ENCODE peak calls at places on chromosomes 6 and 20, in eight cellular contexts. One of them, this sample, is unnamed.

GRCh38 chr6:5149160-5149559 is 64.0 kb downstream of the PPP1R3G start:
- DNase-seq in foreskin fibroblast: no peak
- DNase-seq in cardiac fibroblast: no peak
- DNase-seq in stomach: no peak
- DNase-seq in AG10803: no peak
- DNase-seq in epithelial cell of esophagus: no peak
- DNase-seq in lower leg skin: no peak
- DNase-seq in uterus: no peak
- DNase-seq in this sample: no peak

GRCh38 chr20:48651271-48651670 is 176.5 kb downstream of the PREX1 start:
- DNase-seq in AG10803: no peak
- DNase-seq in foreskin fibroblast: no peak
- DNase-seq in cardiac fibroblast: no peak
- DNase-seq in uterus: no peak
- DNase-seq in epithelial cell of esophagus: no peak
- DNase-seq in stomach: no peak
- DNase-seq in lower leg skin: no peak
- DNase-seq in this sample: no peak

GRCh38 chr6:89411269-89412070 is 603 bp downstream of the RRAGD start:
- DNase-seq in foreskin fibroblast: no peak
- DNase-seq in lower leg skin: peak; percentile 91
- DNase-seq in AG10803: no peak
- DNase-seq in epithelial cell of esophagus: no peak
- DNase-seq in uterus: peak; percentile 25
- DNase-seq in cardiac fibroblast: no peak
- DNase-seq in stomach: peak; percentile 27
- DNase-seq in this sample: no peak

GRCh38 chr6:43014434-43014909 is 423 bp downstream of the KLHDC3 start:
- DNase-seq in epithelial cell of esophagus: peak; percentile 30
- DNase-seq in AG10803: peak; percentile 49
- DNase-seq in cardiac fibroblast: peak; percentile 49
- DNase-seq in uterus: no peak
- DNase-seq in stomach: no peak
- DNase-seq in foreskin fibroblast: no peak
- DNase-seq in lower leg skin: no peak
- DNase-seq in this sample: peak; percentile 46

GRCh38 chr6:41958022-41958856 is 16.6 kb upstream of the CCND3 start:
- DNase-seq in AG10803: no peak
- DNase-seq in cardiac fibroblast: no peak
- DNase-seq in lower leg skin: no peak
- DNase-seq in uterus: no peak
- DNase-seq in epithelial cell of esophagus: no peak
- DNase-seq in stomach: no peak
- DNase-seq in foreskin fibroblast: no peak
- DNase-seq in this sample: no peak

GRCh38 chr6:112235956-112236355 is 18.4 kb downstream of the LAMA4 start:
- DNase-seq in foreskin fibroblast: peak; percentile 79
- DNase-seq in AG10803: peak; percentile 66
- DNase-seq in uterus: no peak
- DNase-seq in cardiac fibroblast: peak; percentile 98
- DNase-seq in lower leg skin: no peak
- DNase-seq in epithelial cell of esophagus: peak; percentile 33
- DNase-seq in stomach: no peak
- DNase-seq in this sample: peak; percentile 93

GRCh38 chr20:49594929-49595311 is 27.0 kb upstream of the PTGIS start:
- DNase-seq in lower leg skin: no peak
- DNase-seq in uterus: no peak
- DNase-seq in foreskin fibroblast: no peak
- DNase-seq in epithelial cell of esophagus: no peak
- DNase-seq in cardiac fibroblast: no peak
- DNase-seq in stomach: no peak
- DNase-seq in AG10803: no peak
- DNase-seq in this sample: no peak

GRCh38 chr6:34680802-34681515 is 15.6 kb downstream of the ILRUN start:
- DNase-seq in AG10803: peak; percentile 39
- DNase-seq in epithelial cell of esophagus: peak; percentile 61
- DNase-seq in cardiac fibroblast: peak; percentile 48
- DNase-seq in stomach: no peak
- DNase-seq in foreskin fibroblast: no peak
- DNase-seq in uterus: no peak
- DNase-seq in lower leg skin: no peak
- DNase-seq in this sample: peak; percentile 34

GRCh38 chr6:139568956-139569538 is 194.6 kb upstream of the CITED2 start:
- DNase-seq in AG10803: peak; percentile 90
- DNase-seq in lower leg skin: no peak
- DNase-seq in cardiac fibroblast: peak; percentile 90
- DNase-seq in foreskin fibroblast: peak; percentile 76
- DNase-seq in epithelial cell of esophagus: peak; percentile 75
- DNase-seq in uterus: no peak
- DNase-seq in stomach: no peak
- DNase-seq in this sample: peak; percentile 85

GRCh38 chr6:10981409-10981808 is 62.7 kb downstream of the ELOVL2 start:
- DNase-seq in cardiac fibroblast: no peak
- DNase-seq in AG10803: no peak
- DNase-seq in uterus: no peak
- DNase-seq in epithelial cell of esophagus: no peak
- DNase-seq in lower leg skin: no peak
- DNase-seq in stomach: no peak
- DNase-seq in foreskin fibroblast: no peak
- DNase-seq in this sample: no peak

GRCh38 chr6:161244725-161245124 is 29.1 kb downstream of the AGPAT4 start:
- DNase-seq in uterus: no peak
- DNase-seq in cardiac fibroblast: no peak
- DNase-seq in epithelial cell of esophagus: no peak
- DNase-seq in foreskin fibroblast: no peak
- DNase-seq in lower leg skin: peak; percentile 21
- DNase-seq in stomach: no peak
- DNase-seq in AG10803: no peak
- DNase-seq in this sample: no peak

GRCh38 chr20:57402206-57403125 is 11.3 kb downstream of the RBM38 start:
- DNase-seq in uterus: no peak
- DNase-seq in AG10803: no peak
- DNase-seq in epithelial cell of esophagus: no peak
- DNase-seq in stomach: no peak
- DNase-seq in cardiac fibroblast: no peak
- DNase-seq in foreskin fibroblast: no peak
- DNase-seq in lower leg skin: no peak
- DNase-seq in this sample: no peak

GRCh38 chr6:52611833-52612232 is 35.0 kb upstream of the TRAM2 start:
- DNase-seq in lower leg skin: no peak
- DNase-seq in uterus: no peak
- DNase-seq in stomach: no peak
- DNase-seq in cardiac fibroblast: no peak
- DNase-seq in foreskin fibroblast: no peak
- DNase-seq in epithelial cell of esophagus: peak; percentile 23
- DNase-seq in AG10803: no peak
- DNase-seq in this sample: no peak

GRCh38 chr20:1456300-1456699 is 10.3 kb downstream of the NSFL1C start:
- DNase-seq in foreskin fibroblast: no peak
- DNase-seq in AG10803: peak; percentile 55
- DNase-seq in stomach: no peak
- DNase-seq in cardiac fibroblast: peak; percentile 39
- DNase-seq in epithelial cell of esophagus: no peak
- DNase-seq in lower leg skin: no peak
- DNase-seq in uterus: no peak
- DNase-seq in this sample: peak; percentile 67

GRCh38 chr6:508614-509013 is 117.1 kb downstream of the IRF4 start:
- DNase-seq in foreskin fibroblast: no peak
- DNase-seq in cardiac fibroblast: no peak
- DNase-seq in AG10803: no peak
- DNase-seq in lower leg skin: no peak
- DNase-seq in epithelial cell of esophagus: peak; percentile 8
- DNase-seq in uterus: no peak
- DNase-seq in stomach: no peak
- DNase-seq in this sample: no peak

GRCh38 chr20:36144336-36144735 is 10.2 kb upstream of the EPB41L1 start:
- DNase-seq in uterus: no peak
- DNase-seq in foreskin fibroblast: no peak
- DNase-seq in cardiac fibroblast: no peak
- DNase-seq in stomach: no peak
- DNase-seq in lower leg skin: no peak
- DNase-seq in AG10803: no peak
- DNase-seq in epithelial cell of esophagus: no peak
- DNase-seq in this sample: no peak

GRCh38 chr6:44250718-44251123 is 3.8 kb downstream of the HSP90AB1 start:
- DNase-seq in AG10803: no peak
- DNase-seq in epithelial cell of esophagus: no peak
- DNase-seq in uterus: no peak
- DNase-seq in foreskin fibroblast: no peak
- DNase-seq in cardiac fibroblast: no peak
- DNase-seq in lower leg skin: no peak
- DNase-seq in stomach: no peak
- DNase-seq in this sample: no peak
- H3K4me3 ChIP-seq in AG10803: no peak overlapping the region
- H3K4me3 ChIP-seq in epithelial cell of esophagus: no peak overlapping the region
- H3K4me3 ChIP-seq in uterus: no peak overlapping the region
- H3K4me3 ChIP-seq in foreskin fibroblast: no peak overlapping the region
- H3K4me3 ChIP-seq in cardiac fibroblast: no peak overlapping the region
- H3K4me3 ChIP-seq in lower leg skin: no peak overlapping the region
- H3K4me3 ChIP-seq in stomach: peak overlapping the region; percentile 10
- H3K4me3 ChIP-seq in this sample: no peak overlapping the region

GRCh38 chr6:127968394-127968793 is 67.5 kb upstream of the THEMIS start:
- DNase-seq in cardiac fibroblast: no peak
- DNase-seq in foreskin fibroblast: no peak
- DNase-seq in AG10803: no peak
- DNase-seq in uterus: no peak
- DNase-seq in stomach: no peak
- DNase-seq in epithelial cell of esophagus: no peak
- DNase-seq in lower leg skin: no peak
- DNase-seq in this sample: no peak

GRCh38 chr6:127971386-127971785 is 70.5 kb upstream of the THEMIS start:
- DNase-seq in cardiac fibroblast: no peak
- DNase-seq in foreskin fibroblast: no peak
- DNase-seq in AG10803: no peak
- DNase-seq in epithelial cell of esophagus: no peak
- DNase-seq in uterus: no peak
- DNase-seq in stomach: no peak
- DNase-seq in lower leg skin: no peak
- DNase-seq in this sample: no peak

GRCh38 chr6:127969701-127970100 is 68.8 kb upstream of the THEMIS start:
- DNase-seq in cardiac fibroblast: no peak
- DNase-seq in stomach: no peak
- DNase-seq in lower leg skin: no peak
- DNase-seq in uterus: no peak
- DNase-seq in AG10803: peak; percentile 22
- DNase-seq in epithelial cell of esophagus: no peak
- DNase-seq in foreskin fibroblast: no peak
- DNase-seq in this sample: no peak

GRCh38 chr6:127966616-127967015 is 65.8 kb upstream of the THEMIS start:
- DNase-seq in AG10803: no peak
- DNase-seq in foreskin fibroblast: no peak
- DNase-seq in epithelial cell of esophagus: no peak
- DNase-seq in cardiac fibroblast: no peak
- DNase-seq in uterus: no peak
- DNase-seq in lower leg skin: no peak
- DNase-seq in stomach: no peak
- DNase-seq in this sample: no peak

GRCh38 chr6:127967708-127968107 is 66.8 kb upstream of the THEMIS start:
- DNase-seq in cardiac fibroblast: no peak
- DNase-seq in AG10803: no peak
- DNase-seq in foreskin fibroblast: no peak
- DNase-seq in stomach: no peak
- DNase-seq in lower leg skin: no peak
- DNase-seq in epithelial cell of esophagus: no peak
- DNase-seq in uterus: no peak
- DNase-seq in this sample: no peak
- TF ChIP-seq CTCF in cardiac fibroblast: no peak
- TF ChIP-seq CTCF in AG10803: no peak
- TF ChIP-seq CTCF in foreskin fibroblast: no peak
- TF ChIP-seq CTCF in stomach: no peak
- TF ChIP-seq CTCF in lower leg skin: no peak
- TF ChIP-seq CTCF in epithelial cell of esophagus: no peak
- TF ChIP-seq CTCF in uterus: no peak
- TF ChIP-seq CTCF in this sample: no peak

GRCh38 chr20:58795181-58795922 is 55.4 kb downstream of the GNAS-AS1 start:
- DNase-seq in AG10803: no peak
- DNase-seq in foreskin fibroblast: no peak
- DNase-seq in stomach: no peak
- DNase-seq in epithelial cell of esophagus: no peak
- DNase-seq in uterus: no peak
- DNase-seq in cardiac fibroblast: no peak
- DNase-seq in lower leg skin: no peak
- DNase-seq in this sample: no peak
- H3K4me3 ChIP-seq in AG10803: no peak overlapping the region
- H3K4me3 ChIP-seq in foreskin fibroblast: no peak overlapping the region
- H3K4me3 ChIP-seq in stomach: no peak overlapping the region
- H3K4me3 ChIP-seq in epithelial cell of esophagus: no peak overlapping the region
- H3K4me3 ChIP-seq in uterus: no peak overlapping the region
- H3K4me3 ChIP-seq in cardiac fibroblast: no peak overlapping the region
- H3K4me3 ChIP-seq in lower leg skin: no peak overlapping the region
- H3K4me3 ChIP-seq in this sample: no peak overlapping the region

GRCh38 chr6:169019727-169020491 is 233.7 kb downstream of the THBS2 start:
- DNase-seq in epithelial cell of esophagus: no peak
- DNase-seq in stomach: no peak
- DNase-seq in uterus: no peak
- DNase-seq in AG10803: no peak
- DNase-seq in cardiac fibroblast: peak; percentile 18
- DNase-seq in lower leg skin: no peak
- DNase-seq in foreskin fibroblast: no peak
- DNase-seq in this sample: peak; percentile 21
- TF ChIP-seq CTCF in epithelial cell of esophagus: no peak
- TF ChIP-seq CTCF in stomach: no peak
- TF ChIP-seq CTCF in uterus: no peak
- TF ChIP-seq CTCF in AG10803: peak; percentile 16
- TF ChIP-seq CTCF in cardiac fibroblast: peak; percentile 20
- TF ChIP-seq CTCF in lower leg skin: no peak
- TF ChIP-seq CTCF in foreskin fibroblast: peak; percentile 22
- TF ChIP-seq CTCF in this sample: peak; percentile 32

GRCh38 chr6:19692506-19693298 is 144.5 kb upstream of the ID4 start:
- DNase-seq in foreskin fibroblast: no peak
- DNase-seq in epithelial cell of esophagus: no peak
- DNase-seq in AG10803: no peak
- DNase-seq in cardiac fibroblast: no peak
- DNase-seq in lower leg skin: no peak
- DNase-seq in stomach: no peak
- DNase-seq in uterus: no peak
- DNase-seq in this sample: no peak

GRCh38 chr6:19694697-19695096 is 142.5 kb upstream of the ID4 start:
- DNase-seq in stomach: no peak
- DNase-seq in AG10803: no peak
- DNase-seq in uterus: no peak
- DNase-seq in cardiac fibroblast: no peak
- DNase-seq in epithelial cell of esophagus: no peak
- DNase-seq in lower leg skin: no peak
- DNase-seq in foreskin fibroblast: no peak
- DNase-seq in this sample: no peak

GRCh38 chr6:19691465-19692167 is 145.6 kb upstream of the ID4 start:
- DNase-seq in stomach: no peak
- DNase-seq in uterus: no peak
- DNase-seq in cardiac fibroblast: no peak
- DNase-seq in AG10803: peak; percentile 5
- DNase-seq in epithelial cell of esophagus: no peak
- DNase-seq in lower leg skin: no peak
- DNase-seq in foreskin fibroblast: no peak
- DNase-seq in this sample: peak; percentile 16

DNA sequence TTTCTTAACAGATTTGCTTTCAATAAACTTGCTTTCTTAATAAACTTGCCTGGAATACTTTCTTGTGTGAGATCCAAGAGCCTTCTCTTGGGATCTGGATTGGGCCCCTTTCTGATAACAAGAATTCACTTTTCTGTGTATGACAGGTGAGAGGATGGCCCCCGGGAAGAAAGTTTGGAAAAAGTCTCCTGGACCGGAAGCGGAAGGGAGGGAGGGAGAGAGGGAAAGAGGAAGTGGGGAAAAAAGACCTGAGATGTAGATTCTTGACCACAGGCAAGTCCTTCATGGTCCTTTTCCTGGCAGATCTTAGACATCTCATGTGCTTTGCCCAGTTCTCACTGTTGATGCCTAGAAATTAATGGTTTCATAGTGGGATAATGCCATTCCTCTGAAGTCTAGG is 146.5 kb upstream of the ID4 start:
- DNase-seq in epithelial cell of esophagus: no peak
- DNase-seq in AG10803: no peak
- DNase-seq in cardiac fibroblast: no peak
- DNase-seq in lower leg skin: no peak
- DNase-seq in foreskin fibroblast: no peak
- DNase-seq in uterus: no peak
- DNase-seq in stomach: no peak
- DNase-seq in this sample: no peak
- H3K4me3 ChIP-seq in epithelial cell of esophagus: no peak overlapping the region
- H3K4me3 ChIP-seq in AG10803: no peak overlapping the region
- H3K4me3 ChIP-seq in cardiac fibroblast: no peak overlapping the region
- H3K4me3 ChIP-seq in lower leg skin: no peak overlapping the region
- H3K4me3 ChIP-seq in foreskin fibroblast: no peak overlapping the region
- H3K4me3 ChIP-seq in uterus: no peak overlapping the region
- H3K4me3 ChIP-seq in stomach: no peak overlapping the region
- H3K4me3 ChIP-seq in this sample: no peak overlapping the region